ENCODE peak calls at places on chromosome 5, in ten cellular contexts. G, U, C, N, S, Y, I, R, Q and E are unnamed samples.

GRCh38 chr5:57778528-57779175 is 296.0 kb upstream of the ACTBL2 start:
- DNase-seq in G (no peak), U (no peak), C (no peak), N (no peak), S (no peak), Y (peak; percentile 10), I (no peak), R (no peak), Q (no peak), E (no peak)

GRCh38 chr5:144484124-144484897 is 313.6 kb downstream of the KCTD16 start:
- DNase-seq in G (peak; percentile 71), U (peak; percentile 46), C (no peak), N (no peak), S (no peak), Y (peak; percentile 53), I (no peak), R (no peak), Q (no peak), E (no peak)

GRCh38 chr5:16757146-16757545 is 140.3 kb upstream of the RETREG1 start:
- DNase-seq in G (no peak), U (no peak), C (no peak), N (no peak), S (no peak), Y (no peak), I (no peak), R (no peak), Q (no peak), E (no peak)

GRCh38 chr5:140235776-140236558 is 61.0 kb downstream of the CYSTM1 start:
- DNase-seq in G (no peak), U (no peak), C (no peak), N (peak; percentile 48), S (no peak), Y (no peak), I (no peak), R (no peak), Q (no peak), E (no peak)

GRCh38 chr5:92991681-92992472 is 589.1 kb downstream of the NR2F1-AS1 start:
- DNase-seq in G (peak; percentile 64), U (no peak), C (no peak), N (no peak), S (no peak), Y (no peak), I (no peak), R (no peak), Q (no peak), E (no peak)

GRCh38 chr5:135151256-135151655 is 117.2 kb upstream of the PITX1 start:
- DNase-seq in G (no peak), U (no peak), C (no peak), N (no peak), S (no peak), Y (no peak), I (no peak), R (peak; percentile 39), Q (no peak), E (no peak)

GRCh38 chr5:32044904-32045303 is 129.2 kb downstream of the GOLPH3 start:
- DNase-seq in G (peak; percentile 62), U (peak; percentile 41), C (no peak), N (no peak), S (no peak), Y (peak; percentile 4), I (no peak), R (no peak), Q (no peak), E (no peak)

GRCh38 chr5:35771839-35772238 is 84.9 kb upstream of the IL7R start:
- DNase-seq in G (no peak), U (no peak), C (no peak), N (no peak), S (no peak), Y (no peak), I (no peak), R (no peak), Q (no peak), E (no peak)

GRCh38 chr5:31442253-31442820 is 89.6 kb downstream of the DROSHA start:
- DNase-seq in G (no peak), U (no peak), C (no peak), N (no peak), S (no peak), Y (no peak), I (no peak), R (no peak), Q (no peak), E (no peak)

GRCh38 chr5:886051-886450 is 6.5 kb downstream of the BRD9 start:
- DNase-seq in G (no peak), U (no peak), C (no peak), N (no peak), S (no peak), Y (no peak), I (no peak), R (no peak), Q (peak; percentile 64), E (no peak)

GRCh38 chr5:35781181-35781580 is 75.5 kb upstream of the IL7R start:
- DNase-seq in G (no peak), U (no peak), C (no peak), N (no peak), S (no peak), Y (peak; percentile 31), I (no peak), R (no peak), Q (no peak), E (no peak)

GRCh38 chr5:178450121-178450631 is 140.0 kb downstream of the COL23A1 start:
- DNase-seq in G (no peak), U (no peak), C (no peak), N (no peak), S (no peak), Y (no peak), I (no peak), R (peak; percentile 72), Q (peak; percentile 68), E (no peak)

GRCh38 chr5:59840200-59840601 is 53.3 kb downstream of the PDE4D start:
- DNase-seq in G (no peak), U (no peak), C (no peak), N (peak; percentile 20), S (no peak), Y (no peak), I (peak; percentile 30), R (no peak), Q (no peak), E (no peak)

GRCh38 chr5:553874-554273 is 29.6 kb upstream of the SLC9A3 start:
- DNase-seq in G (no peak), U (no peak), C (no peak), N (no peak), S (peak; percentile 85), Y (no peak), I (peak; percentile 47), R (peak; percentile 50), Q (no peak), E (peak; percentile 10)

GRCh38 chr5:125226825-125227224 is 480.4 kb upstream of the ZNF608 start:
- DNase-seq in G (no peak), U (no peak), C (no peak), N (no peak), S (no peak), Y (no peak), I (no peak), R (no peak), Q (no peak), E (no peak)

GRCh38 chr5:136766456-136766855 is 401.1 kb upstream of the TRPC7 start:
- DNase-seq in G (peak; percentile 4), U (no peak), C (no peak), N (no peak), S (no peak), Y (no peak), I (peak; percentile 62), R (no peak), Q (no peak), E (no peak)

GRCh38 chr5:141889282-141889871 is 11.2 kb upstream of the PCDH1 start:
- DNase-seq in G (no peak), U (no peak), C (no peak), N (no peak), S (no peak), Y (no peak), I (no peak), R (no peak), Q (no peak), E (no peak)
- TF ChIP-seq CTCF in G (peak; percentile 55), U (peak; percentile 55), C (no peak), N (peak; percentile 43), S (no peak), Y (peak; percentile 26), I (peak; percentile 59), R (no peak), Q (no peak), E (no peak)

GRCh38 chr5:149370878-149371277 is 8.2 kb downstream of the IL17B start:
- DNase-seq in G (no peak), U (no peak), C (no peak), N (no peak), S (no peak), Y (no peak), I (no peak), R (peak; percentile 62), Q (no peak), E (no peak)
- TF ChIP-seq CTCF in G (no peak), U (no peak), C (no peak), N (no peak), S (no peak), Y (no peak), I (no peak), R (no peak), Q (no peak), E (no peak)

DNA sequence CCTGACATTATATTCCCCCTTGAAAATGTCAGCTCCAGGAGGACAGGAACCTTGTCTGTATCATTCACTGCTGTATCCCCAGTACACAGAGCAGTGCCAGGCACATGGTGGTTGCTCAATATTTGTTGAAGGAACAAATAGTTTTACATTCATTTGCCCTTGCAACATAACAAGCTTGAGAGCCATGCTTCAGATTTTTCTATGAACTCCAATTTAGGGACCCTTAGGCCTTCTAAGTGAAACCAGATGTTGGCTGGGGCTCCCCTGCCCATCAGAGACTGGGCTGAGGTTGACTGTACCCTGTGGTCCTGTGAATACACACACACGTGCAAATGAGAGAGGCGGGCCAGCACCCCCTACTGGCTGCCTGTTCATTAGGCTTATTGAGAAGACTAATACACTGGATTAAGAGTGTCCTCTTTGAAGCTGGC is 214.9 kb upstream of the WWC1 start:
- DNase-seq in G (peak; percentile 40), U (peak; percentile 74), C (peak; percentile 58), N (peak; percentile 16), S (no peak), Y (peak; percentile 79), I (no peak), R (peak; percentile 89), Q (no peak), E (no peak)
- TF ChIP-seq CTCF in G (peak; percentile 55), U (peak; percentile 62), C (peak; percentile 49), N (peak; percentile 46), S (no peak), Y (peak; percentile 69), I (peak; percentile 47), R (no peak), Q (no peak), E (no peak)

GRCh38 chr5:77230727-77231469 is 20.4 kb downstream of the PDE8B start:
- DNase-seq in G (no peak), U (no peak), C (no peak), N (no peak), S (no peak), Y (no peak), I (no peak), R (no peak), Q (no peak), E (no peak)
- TF ChIP-seq CTCF in G (peak; percentile 14), U (peak; percentile 36), C (peak; percentile 16), N (no peak), S (no peak), Y (peak; percentile 3), I (peak; percentile 35), R (no peak), Q (no peak), E (no peak)